ENCODE peak calls at places on chromosomes 12 and 14, in eight cellular contexts. One of them, this sample, is unnamed.

GRCh38 chr12:97275261-97276197 is 187.1 kb upstream of the RMST start:
- DNase-seq in AG04450: no peak
- DNase-seq in stomach: no peak
- DNase-seq in GM20000: no peak
- DNase-seq in natural killer cell: no peak
- DNase-seq in sigmoid colon: no peak
- DNase-seq in nephron progenitor cell: peak
- DNase-seq in IMR-90: no peak
- DNase-seq in this sample: no peak

GRCh38 chr12:121926874-121927706 is 8.7 kb downstream of the CFAP251 start:
- DNase-seq in AG04450: no peak
- DNase-seq in stomach: no peak
- DNase-seq in GM20000: no peak
- DNase-seq in natural killer cell: no peak
- DNase-seq in sigmoid colon: no peak
- DNase-seq in nephron progenitor cell: no peak
- DNase-seq in IMR-90: no peak
- DNase-seq in this sample: no peak

GRCh38 chr14:32939254-32940065 is 781 bp downstream of the NPAS3 start:
- DNase-seq in AG04450: no peak
- DNase-seq in stomach: peak
- DNase-seq in GM20000: peak
- DNase-seq in natural killer cell: no peak
- DNase-seq in sigmoid colon: peak
- DNase-seq in nephron progenitor cell: peak
- DNase-seq in IMR-90: peak
- DNase-seq in this sample: peak

GRCh38 chr14:100142073-100143040 is 17.1 kb downstream of the DEGS2 start:
- DNase-seq in AG04450: no peak
- DNase-seq in stomach: peak
- DNase-seq in GM20000: no peak
- DNase-seq in natural killer cell: no peak
- DNase-seq in sigmoid colon: no peak
- DNase-seq in nephron progenitor cell: no peak
- DNase-seq in IMR-90: no peak
- DNase-seq in this sample: no peak

GRCh38 chr14:98953544-98954346 is 318.3 kb downstream of the BCL11B start:
- DNase-seq in AG04450: no peak
- DNase-seq in stomach: peak
- DNase-seq in GM20000: no peak
- DNase-seq in natural killer cell: no peak
- DNase-seq in sigmoid colon: peak
- DNase-seq in nephron progenitor cell: no peak
- DNase-seq in IMR-90: no peak
- DNase-seq in this sample: peak

GRCh38 chr14:100610511-100611217 is 23.4 kb upstream of the BEGAIN start:
- DNase-seq in AG04450: no peak
- DNase-seq in stomach: no peak
- DNase-seq in GM20000: no peak
- DNase-seq in natural killer cell: no peak
- DNase-seq in sigmoid colon: peak
- DNase-seq in nephron progenitor cell: no peak
- DNase-seq in IMR-90: peak
- DNase-seq in this sample: peak

GRCh38 chr14:34592623-34593022 is 37.3 kb downstream of the SNX6 start:
- DNase-seq in AG04450: no peak
- DNase-seq in stomach: no peak
- DNase-seq in GM20000: no peak
- DNase-seq in natural killer cell: no peak
- DNase-seq in sigmoid colon: peak
- DNase-seq in nephron progenitor cell: no peak
- DNase-seq in IMR-90: no peak
- DNase-seq in this sample: no peak

GRCh38 chr14:77988966-77989365 is 181.2 kb upstream of the NRXN3 start:
- DNase-seq in AG04450: peak
- DNase-seq in stomach: no peak
- DNase-seq in GM20000: no peak
- DNase-seq in natural killer cell: no peak
- DNase-seq in sigmoid colon: no peak
- DNase-seq in nephron progenitor cell: no peak
- DNase-seq in IMR-90: peak
- DNase-seq in this sample: peak

GRCh38 chr14:52467515-52468266 is 84.6 kb downstream of the TXNDC16 start:
- DNase-seq in AG04450: no peak
- DNase-seq in stomach: no peak
- DNase-seq in GM20000: no peak
- DNase-seq in natural killer cell: no peak
- DNase-seq in sigmoid colon: no peak
- DNase-seq in nephron progenitor cell: no peak
- DNase-seq in IMR-90: no peak
- DNase-seq in this sample: no peak

GRCh38 chr12:85866929-85867776 is 6.9 kb upstream of the NTS start:
- DNase-seq in AG04450: peak
- DNase-seq in stomach: no peak
- DNase-seq in GM20000: peak
- DNase-seq in natural killer cell: no peak
- DNase-seq in sigmoid colon: no peak
- DNase-seq in nephron progenitor cell: no peak
- DNase-seq in IMR-90: peak
- DNase-seq in this sample: peak

GRCh38 chr12:110270125-110270962 is 10.7 kb upstream of the ATP2A2 start:
- DNase-seq in AG04450: peak
- DNase-seq in stomach: peak
- DNase-seq in GM20000: no peak
- DNase-seq in natural killer cell: no peak
- DNase-seq in sigmoid colon: peak
- DNase-seq in nephron progenitor cell: no peak
- DNase-seq in IMR-90: peak
- DNase-seq in this sample: peak

GRCh38 chr14:59482471-59483331 is 1.5 kb downstream of the L3HYPDH start:
- DNase-seq in AG04450: peak
- DNase-seq in stomach: no peak
- DNase-seq in GM20000: no peak
- DNase-seq in natural killer cell: no peak
- DNase-seq in sigmoid colon: no peak
- DNase-seq in nephron progenitor cell: no peak
- DNase-seq in IMR-90: peak
- DNase-seq in this sample: peak

GRCh38 chr12:31368666-31369361 is 42.9 kb upstream of the SINHCAF start:
- DNase-seq in AG04450: no peak
- DNase-seq in stomach: peak
- DNase-seq in GM20000: no peak
- DNase-seq in natural killer cell: no peak
- DNase-seq in sigmoid colon: no peak
- DNase-seq in nephron progenitor cell: no peak
- DNase-seq in IMR-90: peak
- DNase-seq in this sample: no peak

GRCh38 chr14:103846569-103847438 is 571 bp downstream of the PPP1R13B start:
- DNase-seq in AG04450: no peak
- DNase-seq in stomach: peak
- DNase-seq in GM20000: peak
- DNase-seq in natural killer cell: peak
- DNase-seq in sigmoid colon: peak
- DNase-seq in nephron progenitor cell: peak
- DNase-seq in IMR-90: no peak
- DNase-seq in this sample: peak

DNA sequence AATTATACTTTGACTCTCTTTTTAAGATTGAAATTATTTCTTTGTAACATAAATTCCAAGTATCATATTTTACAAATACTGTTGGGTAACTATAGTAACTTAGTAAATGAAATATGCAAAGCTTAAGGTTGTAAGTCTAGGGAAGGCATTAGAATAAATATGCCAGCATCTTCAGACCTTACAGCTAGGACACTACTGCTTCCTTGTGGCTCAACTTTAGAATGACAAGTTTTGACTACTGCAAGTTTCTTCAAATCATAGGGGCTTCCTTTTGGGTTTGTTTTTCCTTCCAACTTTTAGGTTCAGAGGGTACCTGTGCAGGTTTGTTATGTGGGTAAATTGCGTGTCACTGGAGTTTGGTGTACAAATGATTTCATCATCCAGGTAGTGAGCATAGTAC is 17.7 kb upstream of the ANP32D start:
- DNase-seq in AG04450: no peak
- DNase-seq in stomach: no peak
- DNase-seq in GM20000: no peak
- DNase-seq in natural killer cell: no peak
- DNase-seq in sigmoid colon: no peak
- DNase-seq in nephron progenitor cell: no peak
- DNase-seq in IMR-90: peak
- DNase-seq in this sample: peak
- TF ChIP-seq CTCF in AG04450: peak
- TF ChIP-seq CTCF in stomach: no peak
- TF ChIP-seq CTCF in GM20000: no peak
- TF ChIP-seq CTCF in natural killer cell: peak
- TF ChIP-seq CTCF in sigmoid colon: no peak
- TF ChIP-seq CTCF in nephron progenitor cell: no peak
- TF ChIP-seq CTCF in IMR-90: peak
- TF ChIP-seq CTCF in this sample: no peak

GRCh38 chr12:8780389-8780788 is 42.0 kb upstream of the A2ML1 start:
- DNase-seq in AG04450: peak
- DNase-seq in stomach: no peak
- DNase-seq in GM20000: peak
- DNase-seq in natural killer cell: no peak
- DNase-seq in sigmoid colon: no peak
- DNase-seq in nephron progenitor cell: no peak
- DNase-seq in IMR-90: peak
- DNase-seq in this sample: peak
- TF ChIP-seq CTCF in AG04450: peak
- TF ChIP-seq CTCF in stomach: no peak
- TF ChIP-seq CTCF in GM20000: no peak
- TF ChIP-seq CTCF in natural killer cell: no peak
- TF ChIP-seq CTCF in sigmoid colon: peak
- TF ChIP-seq CTCF in nephron progenitor cell: peak
- TF ChIP-seq CTCF in IMR-90: peak
- TF ChIP-seq CTCF in this sample: peak

GRCh38 chr12:57522887-57523705 is 472 bp downstream of the MBD6 start:
- DNase-seq in AG04450: no peak
- DNase-seq in stomach: peak
- DNase-seq in GM20000: no peak
- DNase-seq in natural killer cell: no peak
- DNase-seq in sigmoid colon: peak
- DNase-seq in nephron progenitor cell: peak
- DNase-seq in IMR-90: peak
- DNase-seq in this sample: peak

GRCh38 chr12:57519758-57520007 is 631 bp downstream of the DDIT3 start:
- DNase-seq in AG04450: no peak
- DNase-seq in stomach: no peak
- DNase-seq in GM20000: no peak
- DNase-seq in natural killer cell: no peak
- DNase-seq in sigmoid colon: no peak
- DNase-seq in nephron progenitor cell: no peak
- DNase-seq in IMR-90: no peak
- DNase-seq in this sample: no peak

GRCh38 chr12:57520008-57520726 is at the start of gene DDIT3:
- DNase-seq in AG04450: peak
- DNase-seq in stomach: peak
- DNase-seq in GM20000: peak
- DNase-seq in natural killer cell: peak
- DNase-seq in sigmoid colon: peak
- DNase-seq in nephron progenitor cell: peak
- DNase-seq in IMR-90: peak
- DNase-seq in this sample: peak

GRCh38 chr12:57522019-57522886 is at the start of gene MBD6:
- DNase-seq in AG04450: peak
- DNase-seq in stomach: peak
- DNase-seq in GM20000: peak
- DNase-seq in natural killer cell: peak
- DNase-seq in sigmoid colon: peak
- DNase-seq in nephron progenitor cell: peak
- DNase-seq in IMR-90: peak
- DNase-seq in this sample: peak

DNA sequence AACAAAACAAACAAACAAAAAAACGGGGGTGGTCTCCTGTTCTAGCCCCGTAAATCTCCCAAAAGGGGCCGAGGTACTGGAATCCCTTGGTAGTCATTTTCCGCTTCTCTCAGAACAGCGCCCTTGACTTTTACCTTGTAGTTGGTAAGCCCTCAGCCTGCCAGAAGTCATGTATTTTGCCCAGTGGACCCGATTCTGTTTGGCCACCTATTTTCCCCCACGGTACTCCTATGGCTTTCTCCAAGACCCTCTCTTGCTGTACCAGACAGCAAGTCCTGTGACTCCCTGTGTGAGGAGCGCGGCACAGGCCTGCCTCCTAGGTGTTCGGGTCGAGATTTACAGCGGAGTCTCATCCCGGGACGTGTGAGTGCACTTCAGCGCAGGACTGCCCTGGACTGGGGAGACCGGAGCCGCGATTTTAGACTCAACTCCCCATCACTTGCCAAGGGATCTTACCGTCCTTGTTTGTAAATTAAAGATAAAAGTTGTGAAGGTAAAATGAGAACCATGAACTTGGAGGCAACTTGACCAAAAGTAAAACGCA is 1.1 kb upstream of the MBD6 start:
- DNase-seq in AG04450: no peak
- DNase-seq in stomach: peak
- DNase-seq in GM20000: no peak
- DNase-seq in natural killer cell: peak
- DNase-seq in sigmoid colon: peak
- DNase-seq in nephron progenitor cell: peak
- DNase-seq in IMR-90: peak
- DNase-seq in this sample: no peak
- TF ChIP-seq CTCF in AG04450: no peak
- TF ChIP-seq CTCF in stomach: no peak
- TF ChIP-seq CTCF in GM20000: no peak
- TF ChIP-seq CTCF in natural killer cell: no peak
- TF ChIP-seq CTCF in sigmoid colon: no peak
- TF ChIP-seq CTCF in nephron progenitor cell: no peak
- TF ChIP-seq CTCF in IMR-90: no peak
- TF ChIP-seq CTCF in this sample: no peak

GRCh38 chr14:93018401-93018800 is 95.5 kb downstream of the CHGA start:
- DNase-seq in AG04450: no peak
- DNase-seq in stomach: no peak
- DNase-seq in GM20000: no peak
- DNase-seq in natural killer cell: no peak
- DNase-seq in sigmoid colon: no peak
- DNase-seq in nephron progenitor cell: no peak
- DNase-seq in IMR-90: no peak
- DNase-seq in this sample: no peak

GRCh38 chr14:93017341-93017797 is 94.4 kb downstream of the CHGA start:
- DNase-seq in AG04450: no peak
- DNase-seq in stomach: peak
- DNase-seq in GM20000: no peak
- DNase-seq in natural killer cell: no peak
- DNase-seq in sigmoid colon: no peak
- DNase-seq in nephron progenitor cell: no peak
- DNase-seq in IMR-90: no peak
- DNase-seq in this sample: no peak

GRCh38 chr14:93017898-93018297 is 94.9 kb downstream of the CHGA start:
- DNase-seq in AG04450: no peak
- DNase-seq in stomach: no peak
- DNase-seq in GM20000: no peak
- DNase-seq in natural killer cell: no peak
- DNase-seq in sigmoid colon: no peak
- DNase-seq in nephron progenitor cell: no peak
- DNase-seq in IMR-90: no peak
- DNase-seq in this sample: no peak

GRCh38 chr14:93019970-93020369 is 95.8 kb downstream of the ITPK1 start:
- DNase-seq in AG04450: no peak
- DNase-seq in stomach: no peak
- DNase-seq in GM20000: no peak
- DNase-seq in natural killer cell: no peak
- DNase-seq in sigmoid colon: peak
- DNase-seq in nephron progenitor cell: no peak
- DNase-seq in IMR-90: no peak
- DNase-seq in this sample: no peak

GRCh38 chr14:93019367-93019843 is 96.3 kb downstream of the ITPK1 start:
- DNase-seq in AG04450: no peak
- DNase-seq in stomach: peak
- DNase-seq in GM20000: no peak
- DNase-seq in natural killer cell: no peak
- DNase-seq in sigmoid colon: peak
- DNase-seq in nephron progenitor cell: no peak
- DNase-seq in IMR-90: no peak
- DNase-seq in this sample: no peak
- TF ChIP-seq CTCF in AG04450: no peak
- TF ChIP-seq CTCF in stomach: no peak
- TF ChIP-seq CTCF in GM20000: no peak
- TF ChIP-seq CTCF in natural killer cell: no peak
- TF ChIP-seq CTCF in sigmoid colon: no peak
- TF ChIP-seq CTCF in nephron progenitor cell: no peak
- TF ChIP-seq CTCF in IMR-90: no peak
- TF ChIP-seq CTCF in this sample: no peak